ENCODE peak calls at places on chromosomes 2 and 18, in six cellular contexts. D, C, N, P, I and K are unnamed samples. For H3K4me1 and H4K20me1, the result is how much of the 10 kb centered on the place peaks cover.

GRCh38 chr18:29418136-29418535 is 1241.2 kb upstream of the CDH2 start:
- DNase-seq in C (no peak), D (no peak), I (peak), N (peak), P (peak), K (no peak)

GRCh38 chr2:138600732-138601437 is 99.3 kb downstream of the SPOPL start:
- DNase-seq in C (no peak), I (peak), D (no peak), P (peak), N (peak), K (no peak)

GRCh38 chr18:21598726-21599584 is 1.5 kb downstream of the ESCO1 start:
- DNase-seq in I (peak), P (no peak), N (peak), D (no peak), C (peak), K (peak)

GRCh38 chr2:156536534-156536933 is 100.4 kb downstream of the GPD2 start:
- DNase-seq in C (no peak), I (peak), P (no peak), D (no peak), N (no peak), K (no peak)

GRCh38 chr18:56651771-56652092 is 573 bp downstream of the WDR7 start:
- DNase-seq in P (no peak), I (peak), D (no peak), N (no peak), C (no peak), K (no peak)

GRCh38 chr18:76391038-76391437 is 104.0 kb downstream of the ZNF516 start:
- DNase-seq in C (no peak), D (no peak), N (no peak), P (no peak), I (no peak), K (no peak)

GRCh38 chr2:85926931-85927527 is 38.2 kb upstream of the ST3GAL5 start:
- DNase-seq in D (no peak), I (no peak), N (peak), C (no peak), P (no peak), K (no peak)

GRCh38 chr2:186757009-186757408 is 63.1 kb downstream of the FAM171B start:
- DNase-seq in N (no peak), I (no peak), D (peak), P (no peak), C (no peak), K (no peak)

GRCh38 chr2:196208915-196209314 is 37.5 kb upstream of the STK17B start:
- DNase-seq in C (no peak), N (no peak), I (no peak), P (no peak), D (no peak), K (peak)

GRCh38 chr2:33134764-33135560 is 188.2 kb downstream of the LTBP1 start:
- DNase-seq in N (peak), D (no peak), I (no peak), C (no peak), P (no peak), K (no peak)

GRCh38 chr2:84855730-84856129 is 25.2 kb downstream of the TRABD2A start:
- DNase-seq in I (no peak), C (peak), N (no peak), P (no peak), D (peak), K (no peak)

GRCh38 chr2:176152350-176153181 is 1.2 kb downstream of the HOXD4 start:
- DNase-seq in C (no peak), P (no peak), I (no peak), N (no peak), D (peak), K (no peak)

GRCh38 chr2:174080672-174081121 is 115.5 kb upstream of the SP3 start:
- DNase-seq in I (no peak), D (no peak), C (no peak), N (no peak), P (no peak), K (no peak)

GRCh38 chr18:60019463-60019840 is 119.7 kb downstream of the PMAIP1 start:
- DNase-seq in C (no peak), I (no peak), P (peak), N (peak), D (no peak), K (no peak)

GRCh38 chr2:149365826-149366583 is 35.6 kb downstream of the LYPD6 start:
- DNase-seq in I (peak), P (peak), N (peak), D (no peak), C (no peak), K (peak)

GRCh38 chr18:60872434-60872833 is 460.8 kb upstream of the CDH20 start:
- DNase-seq in N (no peak), D (no peak), P (no peak), I (no peak), C (no peak), K (no peak)

GRCh38 chr2:148209598-148209997 is 188.7 kb downstream of the MBD5 start:
- DNase-seq in N (no peak), P (no peak), C (peak), D (peak), I (no peak), K (peak)

GRCh38 chr2:127220807-127221527 is 868 bp upstream of the CYP27C1 start:
- DNase-seq in N (no peak), P (no peak), D (peak), C (peak), I (no peak), K (peak)

GRCh38 chr2:56455642-56456041 is 271.9 kb downstream of the CCDC85A start:
- DNase-seq in P (no peak), C (no peak), D (no peak), I (no peak), N (no peak), K (no peak)

GRCh38 chr2:235594964-235595363 is 101.1 kb downstream of the AGAP1 start:
- DNase-seq in N (no peak), P (no peak), C (no peak), D (no peak), I (no peak), K (no peak)

GRCh38 chr2:144834363-144834762 is 314.4 kb upstream of the ZEB2 start:
- DNase-seq in P (no peak), N (peak), C (no peak), D (no peak), I (no peak), K (no peak)

GRCh38 chr2:70045932-70046331 is 41.3 kb upstream of the PCBP1 start:
- DNase-seq in D (no peak), I (no peak), N (no peak), P (no peak), C (no peak), K (no peak)
- H3K4me1 ChIP-seq in D (under half), I (under half), N (under half), P (under half), C (under half), K (under half)

GRCh38 chr2:217222511-217222910 is 362.6 kb upstream of the TNP1 start:
- DNase-seq in C (no peak), D (no peak), P (peak), I (no peak), N (no peak), K (no peak)
- H2AFZ ChIP-seq in C (no peak), D (no peak), P (peak), I (no peak), N (no peak), K (no peak)

GRCh38 chr2:47592381-47592780 is 189.4 kb downstream of the MSH2 start:
- DNase-seq in I (no peak), C (no peak), P (no peak), D (no peak), N (no peak), K (no peak)
- H4K20me1 ChIP-seq in I (under half), C (under half), P (under half), D (under half), N (under half), K (under half)

GRCh38 chr2:37666772-37667171 is 4.7 kb downstream of the CDC42EP3 start:
- DNase-seq in D (no peak), C (no peak), N (no peak), P (no peak), I (no peak), K (no peak)
- H3K4me1 ChIP-seq in D (half or more), C (under half), N (under half), P (under half), I (under half), K (under half)

GRCh38 chr2:73922681-73923080 is 4.0 kb upstream of the DGUOK start:
- DNase-seq in P (no peak), N (no peak), I (peak), D (no peak), C (no peak), K (no peak)

GRCh38 chr2:73918856-73919255 is 7.8 kb upstream of the DGUOK start:
- DNase-seq in N (no peak), C (no peak), I (no peak), D (no peak), P (no peak), K (no peak)

GRCh38 chr2:73919596-73920228 is 7.0 kb upstream of the DGUOK start:
- DNase-seq in D (no peak), I (no peak), N (no peak), P (no peak), C (no peak), K (no peak)

GRCh38 chr2:73921581-73921980 is 5.1 kb upstream of the DGUOK start:
- DNase-seq in N (no peak), D (no peak), I (no peak), P (no peak), C (no peak), K (no peak)

DNA sequence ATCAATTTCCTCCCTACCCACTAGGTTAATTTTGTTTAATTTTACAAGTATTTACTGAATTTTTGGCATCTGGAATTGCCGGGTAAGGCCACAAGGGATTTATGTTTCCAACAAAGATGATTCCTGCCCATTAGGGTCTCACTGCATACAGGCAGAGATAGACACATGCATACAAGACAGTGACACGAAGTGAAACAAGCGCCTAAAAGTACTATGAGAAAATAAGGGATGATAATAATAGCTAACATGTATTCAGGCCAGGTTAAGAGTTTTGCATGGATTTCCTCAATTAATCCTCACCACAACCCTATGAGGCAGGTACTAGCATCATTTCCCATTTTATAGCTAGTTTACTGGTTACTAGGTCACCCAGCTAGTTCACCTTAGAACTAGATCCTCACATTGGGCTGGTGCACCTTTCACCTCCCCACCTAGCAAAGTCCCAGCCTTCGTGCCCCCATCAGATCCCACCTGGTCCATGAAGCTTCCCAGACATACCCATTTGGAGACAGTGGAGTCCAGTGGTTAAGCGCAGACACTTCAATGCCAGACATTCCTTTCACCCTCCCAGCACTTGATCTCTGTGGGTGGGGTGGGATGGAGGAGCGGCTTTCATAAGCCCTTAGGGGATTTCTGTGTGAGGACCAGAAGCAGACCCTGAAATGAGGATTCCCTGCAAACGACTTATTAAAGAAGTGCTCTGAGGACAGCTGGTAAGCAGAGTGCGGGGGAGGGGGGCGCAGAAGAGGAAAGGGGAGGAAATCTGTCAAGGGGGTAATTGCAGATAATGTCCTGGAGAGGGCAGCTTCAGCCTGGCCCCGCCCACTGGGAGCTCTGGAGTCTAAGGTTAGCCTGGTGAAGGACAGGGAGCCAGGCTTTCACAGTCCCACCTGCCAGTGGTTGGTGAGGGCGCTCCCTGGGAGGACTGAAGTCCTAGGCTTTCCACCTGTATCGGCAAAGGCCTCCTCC is 5.8 kb upstream of the DGUOK start:
- DNase-seq in I (no peak), P (peak), C (peak), N (peak), D (peak), K (peak)
- H2AFZ ChIP-seq in I (no peak), P (peak), C (peak), N (no peak), D (peak), K (no peak)

GRCh38 chr2:60503923-60504514 is 49.4 kb downstream of the BCL11A start:
- DNase-seq in C (no peak), D (no peak), N (peak), P (no peak), I (peak), K (no peak)

GRCh38 chr2:60508307-60508706 is 45.1 kb downstream of the BCL11A start:
- DNase-seq in P (no peak), N (no peak), C (no peak), D (no peak), I (no peak), K (no peak)

GRCh38 chr2:60507211-60507810 is 46.1 kb downstream of the BCL11A start:
- DNase-seq in I (no peak), N (no peak), C (no peak), D (no peak), P (no peak), K (no peak)

GRCh38 chr2:60505240-60505639 is 48.2 kb downstream of the BCL11A start:
- DNase-seq in N (no peak), I (peak), D (no peak), C (no peak), P (no peak), K (no peak)

DNA sequence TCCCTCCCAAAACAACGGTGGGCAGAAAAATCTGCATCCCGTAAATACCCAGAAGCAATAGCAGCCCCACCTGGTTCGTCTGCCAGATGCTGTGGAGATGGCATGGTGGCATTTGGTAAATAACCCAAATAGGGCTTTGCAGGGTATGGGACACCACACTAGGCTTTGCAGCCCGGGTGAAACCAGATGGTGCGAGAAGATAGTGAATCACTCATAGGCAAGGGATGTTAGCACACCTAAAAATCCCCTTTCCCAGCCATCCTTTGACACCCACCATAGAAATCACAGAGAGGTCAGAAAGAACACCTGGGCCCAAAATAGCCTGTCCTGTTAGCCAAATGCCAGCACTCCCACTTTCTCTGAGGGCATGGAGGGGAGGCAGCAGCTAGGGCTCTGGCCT is 47.6 kb downstream of the BCL11A start:
- DNase-seq in I (peak), N (no peak), D (no peak), P (no peak), C (no peak), K (no peak)
- H4K20me1 ChIP-seq in I (under half), N (under half), D (half or more), P (under half), C (under half), K (under half)

GRCh38 chr18:23970161-23971153 is 44.1 kb upstream of the TTC39C start:
- DNase-seq in D (no peak), P (no peak), C (no peak), N (no peak), I (no peak), K (no peak)
- H3K4me1 ChIP-seq in D (under half), P (under half), C (under half), N (under half), I (under half), K (under half)